ENCODE peak calls at places on chromosomes 2 and 18, in nine cellular contexts. V is sigmoid colon, H is HepG2, T is lower leg skin, D is gastrocnemius medialis, N is breast epithelium, L is IMR-90, B is testis, J is uterus. C is an unnamed sample.
A peak's percentile ranks its signal among the peaks of the same experiment; 100 is the strongest.

GRCh38 chr2:3423492-3424170 is 44.1 kb downstream of the TRAPPC12 start:
- DNase-seq in T (peak; percentile 94), H (peak; percentile 83), N (peak; percentile 34), L (peak; percentile 27), D (peak; percentile 12), V (no peak), J (peak; percentile 66), B (peak; percentile 86), C (peak; percentile 67)

GRCh38 chr18:76545433-76546281 is 50.6 kb upstream of the ZNF516 start:
- DNase-seq in T (peak; percentile 83), D (no peak), V (no peak), J (no peak), L (no peak), B (no peak), N (no peak), H (no peak), C (no peak)

GRCh38 chr2:200253631-200254030 is 52.9 kb upstream of the SPATS2L start:
- DNase-seq in D (no peak), L (peak; percentile 78), N (no peak), T (no peak), B (no peak), H (no peak), J (no peak), V (no peak), C (no peak)

GRCh38 chr2:160332318-160332717 is 132.2 kb upstream of the ITGB6 start:
- DNase-seq in T (no peak), N (no peak), D (no peak), J (no peak), H (no peak), V (no peak), L (peak; percentile 65), B (no peak), C (no peak)

GRCh38 chr2:72673279-72673678 is 152.6 kb downstream of the EXOC6B start:
- DNase-seq in H (peak; percentile 80), L (peak; percentile 35), V (no peak), T (no peak), D (no peak), B (no peak), N (no peak), J (no peak), C (no peak)

GRCh38 chr2:223560704-223561435 is 41.3 kb downstream of the SCG2 start:
- DNase-seq in L (peak; percentile 49), J (no peak), D (no peak), H (no peak), B (no peak), V (no peak), N (no peak), T (no peak), C (no peak)

GRCh38 chr2:127479219-127479825 is 47.0 kb downstream of the IWS1 start:
- DNase-seq in H (peak; percentile 73), J (no peak), N (no peak), V (no peak), D (no peak), B (no peak), L (peak; percentile 73), T (no peak), C (peak; percentile 15)

GRCh38 chr2:12167525-12168317 is 421.3 kb downstream of the LPIN1 start:
- DNase-seq in L (no peak), J (no peak), B (peak; percentile 73), D (no peak), N (no peak), T (no peak), V (no peak), H (peak; percentile 60), C (no peak)

GRCh38 chr2:18378020-18378653 is 182.3 kb downstream of the RDH14 start:
- DNase-seq in N (no peak), D (no peak), V (no peak), T (no peak), J (no peak), B (peak; percentile 60), H (peak; percentile 49), L (peak; percentile 49), C (peak; percentile 32)

GRCh38 chr2:101153811-101154210 is 2.6 kb upstream of the TBC1D8 start:
- DNase-seq in D (no peak), J (no peak), V (no peak), T (no peak), H (no peak), B (no peak), L (no peak), N (no peak), C (no peak)

GRCh38 chr2:84299211-84299775 is 159.8 kb downstream of the SUCLG1 start:
- DNase-seq in D (no peak), V (no peak), J (no peak), N (no peak), L (no peak), B (no peak), T (no peak), H (no peak), C (no peak)

GRCh38 chr2:84300030-84301029 is 158.8 kb downstream of the SUCLG1 start:
- DNase-seq in H (peak; percentile 96), L (no peak), J (no peak), B (no peak), T (no peak), N (no peak), D (no peak), V (no peak), C (no peak)

GRCh38 chr2:84293791-84294380 is 165.2 kb downstream of the SUCLG1 start:
- DNase-seq in D (no peak), H (peak; percentile 97), N (no peak), B (no peak), L (no peak), J (no peak), T (no peak), V (no peak), C (no peak)

GRCh38 chr2:84301717-84302116 is 157.4 kb downstream of the SUCLG1 start:
- DNase-seq in B (no peak), T (no peak), V (no peak), J (no peak), H (no peak), L (no peak), N (no peak), D (no peak), C (no peak)

GRCh38 chr2:84297155-84297554 is 161.9 kb downstream of the SUCLG1 start:
- DNase-seq in L (no peak), D (no peak), J (no peak), T (no peak), V (no peak), N (no peak), H (peak; percentile 88), B (no peak), C (peak; percentile 18)
- TF ChIP-seq POLR2A in L (no peak), D (no peak), J (no peak), T (no peak), V (no peak), N (no peak), H (no peak), B (no peak), C (no peak)

GRCh38 chr18:63508634-63509033 is 31.9 kb downstream of the SERPINB5 start:
- DNase-seq in T (no peak), H (no peak), J (no peak), L (no peak), V (no peak), B (no peak), N (no peak), D (no peak), C (no peak)

GRCh38 chr18:63511285-63511684 is 30.9 kb upstream of the SERPINB12 start:
- DNase-seq in H (peak; percentile 37), J (no peak), N (no peak), D (no peak), B (peak; percentile 59), V (no peak), L (peak; percentile 63), T (no peak), C (peak; percentile 9)

GRCh38 chr18:63506336-63506646 is 29.5 kb downstream of the SERPINB5 start:
- DNase-seq in N (no peak), T (no peak), L (no peak), D (no peak), J (no peak), B (no peak), V (no peak), H (no peak), C (no peak)

GRCh38 chr18:63505566-63506335 is 29.0 kb downstream of the SERPINB5 start:
- DNase-seq in B (peak; percentile 67), J (no peak), N (no peak), D (no peak), T (no peak), V (no peak), L (peak; percentile 4), H (peak; percentile 13), C (peak; percentile 9)
- TF ChIP-seq POLR2A in B (no peak), J (no peak), N (no peak), D (no peak), T (no peak), V (no peak), L (no peak), H (no peak), C (no peak)

GRCh38 chr2:136068828-136069227 is 49.1 kb downstream of the CXCR4 start:
- DNase-seq in N (no peak), T (no peak), J (no peak), D (no peak), V (no peak), H (no peak), L (no peak), B (no peak), C (no peak)
- TF ChIP-seq POLR2A in N (no peak), T (no peak), J (no peak), D (no peak), V (no peak), H (no peak), L (no peak), B (no peak), C (no peak)

GRCh38 chr2:231601356-231602229 is 8.9 kb downstream of the TEX44 start:
- DNase-seq in J (peak; percentile 86), V (peak; percentile 90), T (peak; percentile 97), B (peak; percentile 91), N (peak; percentile 80), D (peak; percentile 44), H (peak; percentile 75), L (peak; percentile 71), C (peak; percentile 88)

GRCh38 chr2:231602874-231603467 is 10.3 kb downstream of the TEX44 start:
- DNase-seq in T (no peak), N (no peak), B (no peak), L (no peak), H (no peak), V (no peak), D (no peak), J (no peak), C (no peak)

GRCh38 chr2:231605607-231606091 is 13.0 kb downstream of the TEX44 start:
- DNase-seq in B (no peak), N (no peak), V (peak; percentile 76), T (peak; percentile 88), J (no peak), D (no peak), H (no peak), L (no peak), C (no peak)

GRCh38 chr2:231604685-231605606 is 12.3 kb downstream of the TEX44 start:
- DNase-seq in D (peak; percentile 96), T (peak; percentile 100), N (peak; percentile 98), J (peak; percentile 100), V (peak; percentile 100), L (peak; percentile 95), H (peak; percentile 92), B (peak; percentile 99), C (peak; percentile 96)

DNA sequence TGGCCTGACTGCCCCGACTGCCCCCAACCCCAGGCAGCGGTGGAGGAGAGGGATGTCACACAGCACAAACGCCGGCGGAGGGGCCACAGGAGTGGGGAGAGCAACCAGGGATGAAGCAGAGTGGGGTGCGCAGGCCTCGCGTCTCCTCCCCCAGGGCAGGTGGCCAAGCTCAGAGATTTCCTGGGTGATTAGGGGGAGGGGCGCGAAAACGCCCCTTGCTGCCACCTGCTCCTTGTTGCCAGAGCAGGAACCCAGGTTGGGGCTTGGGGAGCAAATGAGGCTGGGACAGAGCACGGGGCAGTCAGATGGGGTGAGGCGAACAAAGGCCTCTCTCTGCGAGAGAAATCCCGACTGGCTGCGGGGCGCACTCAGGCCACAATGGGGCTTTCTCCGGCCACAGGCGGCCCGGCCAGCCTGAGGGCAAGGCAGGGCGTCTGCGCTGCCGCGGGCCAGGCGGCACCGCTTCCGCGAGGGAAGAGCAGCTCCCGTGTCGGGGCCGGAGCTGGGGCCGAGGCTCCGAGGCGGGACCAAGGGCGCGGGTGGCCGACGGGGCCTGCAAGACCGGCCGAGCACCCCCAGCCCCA is 11.5 kb downstream of the TEX44 start:
- DNase-seq in J (peak; percentile 76), B (peak; percentile 48), L (no peak), D (no peak), T (peak; percentile 93), N (peak; percentile 48), H (peak; percentile 36), V (peak; percentile 89), C (peak; percentile 63)
- TF ChIP-seq POLR2A in J (no peak), B (peak; percentile 23), L (peak; percentile 65), D (peak; percentile 89), T (no peak), N (peak; percentile 11), H (peak; percentile 38), V (peak; percentile 15), C (peak; percentile 47)